ENCODE peak calls at places on chromosomes 13 and 19, in four cellular contexts. N is DMS 273 treated with DMSO at 0.1 percent for 48 hours, X is mesothelial cell of epicardium, I is glutamatergic neuron. K is an unnamed sample.

GRCh38 chr19:52640916-52641315 is 2.8 kb upstream of the ZNF83 start:
- DNase-seq in N (no peak), X (no peak), I (peak; percentile 48), K (no peak)

GRCh38 chr13:36526897-36527296 is 94.6 kb downstream of the CCNA1 start:
- DNase-seq in N (no peak), X (no peak), I (no peak), K (no peak)

GRCh38 chr13:21171420-21171819 is 4.9 kb downstream of the SKA3 start:
- DNase-seq in N (no peak), X (no peak), I (no peak), K (no peak)

GRCh38 chr19:1407662-1408299 is 395 bp downstream of the DAZAP1 start:
- DNase-seq in N (no peak), X (no peak), I (no peak), K (no peak)

GRCh38 chr19:34841780-34842179 is 68.8 kb upstream of the ZNF599 start:
- DNase-seq in N (no peak), X (no peak), I (no peak), K (no peak)

GRCh38 chr13:23711355-23711754 is 141.1 kb downstream of the TNFRSF19 start:
- DNase-seq in N (no peak), X (no peak), I (no peak), K (no peak)

GRCh38 chr19:53085496-53085895 is 17.7 kb downstream of the ZNF160 start:
- DNase-seq in N (no peak), X (no peak), I (no peak), K (no peak)

GRCh38 chr13:43232866-43233265 is 209.5 kb downstream of the DNAJC15 start:
- DNase-seq in N (peak; percentile 53), X (no peak), I (no peak), K (no peak)

GRCh38 chr13:80858131-80858530 is 517.2 kb upstream of the SPRY2 start:
- DNase-seq in N (no peak), X (no peak), I (no peak), K (no peak)

GRCh38 chr19:51607920-51608562 is 22.2 kb downstream of the SIGLEC5 start:
- DNase-seq in N (no peak), X (peak; percentile 61), I (peak; percentile 45), K (peak; percentile 43)

GRCh38 chr19:51593138-51593890 is 22.2 kb downstream of the ZNF175 start:
- DNase-seq in N (no peak), X (no peak), I (no peak), K (no peak)

GRCh38 chr13:53144826-53145225 is 116.2 kb downstream of the OLFM4 start:
- DNase-seq in N (no peak), X (no peak), I (no peak), K (no peak)

GRCh38 chr13:32203736-32204135 is 111.4 kb downstream of the ZAR1L start:
- DNase-seq in N (no peak), X (no peak), I (no peak), K (no peak)

GRCh38 chr13:75656590-75656989 is 20.5 kb downstream of the LMO7 start:
- DNase-seq in N (no peak), X (no peak), I (no peak), K (no peak)

GRCh38 chr13:107999751-108000150 is 215.6 kb downstream of the LIG4 start:
- DNase-seq in N (no peak), X (no peak), I (no peak), K (no peak)

GRCh38 chr13:26749285-26749684 is 11.3 kb downstream of the GPR12 start:
- DNase-seq in N (no peak), X (no peak), I (no peak), K (no peak)

GRCh38 chr19:18717601-18718000 is 34.1 kb downstream of the CRTC1 start:
- DNase-seq in N (no peak), X (no peak), I (peak; percentile 46), K (no peak)

GRCh38 chr19:43534305-43534612 is 1.3 kb downstream of the ZNF575 start:
- DNase-seq in N (no peak), X (no peak), I (no peak), K (no peak)

GRCh38 chr19:8552810-8553209 is 24.4 kb downstream of the MYO1F start:
- DNase-seq in N (peak; percentile 18), X (no peak), I (no peak), K (no peak)

GRCh38 chr19:29836409-29836825 is 24.6 kb downstream of the CCNE1 start:
- DNase-seq in N (no peak), X (no peak), I (no peak), K (no peak)

GRCh38 chr13:38394777-38395504 is 45.3 kb downstream of the UFM1 start:
- DNase-seq in N (no peak), X (no peak), I (no peak), K (peak; percentile 56)

GRCh38 chr19:2120821-2121220 is 24.1 kb downstream of the IZUMO4 start:
- DNase-seq in N (no peak), X (no peak), I (no peak), K (no peak)

GRCh38 chr13:26873174-26873698 is 112.7 kb upstream of the GPR12 start:
- DNase-seq in N (no peak), X (no peak), I (no peak), K (no peak)

GRCh38 chr13:98476106-98476505 is 100.8 kb downstream of the STK24 start:
- DNase-seq in N (no peak), X (no peak), I (no peak), K (no peak)

GRCh38 chr19:35329323-35329722 is 336 bp downstream of the CD22 start:
- DNase-seq in N (no peak), X (no peak), I (no peak), K (no peak)

GRCh38 chr19:45099465-45100201 is 6.7 kb downstream of the PPP1R37 start:
- DNase-seq in N (no peak), X (no peak), I (no peak), K (peak; percentile 20)